ENCODE peak calls at places on chromosome 11, in four cellular contexts. K is Peyer's patch, N is kidney, F is lower leg skin. V is an unnamed sample.

GRCh38 chr11:83801799-83802198 is 515.6 kb upstream of the CCDC90B start:
- DNase-seq in K (no peak), F (no peak), N (no peak), V (no peak)

GRCh38 chr11:27699242-27699925 is 871 bp downstream of the BDNF start:
- DNase-seq in N (no peak), K (no peak), F (no peak), V (no peak)

GRCh38 chr11:11620966-11621880 is 582 bp downstream of the GALNT18 start:
- DNase-seq in F (no peak), K (no peak), N (peak), V (no peak)

GRCh38 chr11:130488187-130489026 is 40.0 kb downstream of the ADAMTS15 start:
- DNase-seq in N (no peak), K (no peak), F (no peak), V (no peak)

GRCh38 chr11:110410638-110411037 is 19.1 kb upstream of the FDX1 start:
- DNase-seq in K (no peak), N (no peak), F (no peak), V (no peak)

GRCh38 chr11:130037058-130037457 is 32.6 kb upstream of the APLP2 start:
- DNase-seq in F (no peak), N (no peak), K (no peak), V (no peak)

GRCh38 chr11:69121021-69121420 is 34.7 kb upstream of the SMIM38 start:
- DNase-seq in N (peak), K (no peak), F (no peak), V (no peak)

GRCh38 chr11:92322225-92322624 is 97.6 kb downstream of the FAT3 start:
- DNase-seq in F (no peak), K (no peak), N (no peak), V (no peak)

GRCh38 chr11:72574534-72575460 is 99.4 kb downstream of the PDE2A start:
- DNase-seq in K (no peak), N (no peak), F (no peak), V (no peak)

GRCh38 chr11:87150936-87151335 is 113.2 kb downstream of the TMEM135 start:
- DNase-seq in F (no peak), N (no peak), K (no peak), V (no peak)

DNA sequence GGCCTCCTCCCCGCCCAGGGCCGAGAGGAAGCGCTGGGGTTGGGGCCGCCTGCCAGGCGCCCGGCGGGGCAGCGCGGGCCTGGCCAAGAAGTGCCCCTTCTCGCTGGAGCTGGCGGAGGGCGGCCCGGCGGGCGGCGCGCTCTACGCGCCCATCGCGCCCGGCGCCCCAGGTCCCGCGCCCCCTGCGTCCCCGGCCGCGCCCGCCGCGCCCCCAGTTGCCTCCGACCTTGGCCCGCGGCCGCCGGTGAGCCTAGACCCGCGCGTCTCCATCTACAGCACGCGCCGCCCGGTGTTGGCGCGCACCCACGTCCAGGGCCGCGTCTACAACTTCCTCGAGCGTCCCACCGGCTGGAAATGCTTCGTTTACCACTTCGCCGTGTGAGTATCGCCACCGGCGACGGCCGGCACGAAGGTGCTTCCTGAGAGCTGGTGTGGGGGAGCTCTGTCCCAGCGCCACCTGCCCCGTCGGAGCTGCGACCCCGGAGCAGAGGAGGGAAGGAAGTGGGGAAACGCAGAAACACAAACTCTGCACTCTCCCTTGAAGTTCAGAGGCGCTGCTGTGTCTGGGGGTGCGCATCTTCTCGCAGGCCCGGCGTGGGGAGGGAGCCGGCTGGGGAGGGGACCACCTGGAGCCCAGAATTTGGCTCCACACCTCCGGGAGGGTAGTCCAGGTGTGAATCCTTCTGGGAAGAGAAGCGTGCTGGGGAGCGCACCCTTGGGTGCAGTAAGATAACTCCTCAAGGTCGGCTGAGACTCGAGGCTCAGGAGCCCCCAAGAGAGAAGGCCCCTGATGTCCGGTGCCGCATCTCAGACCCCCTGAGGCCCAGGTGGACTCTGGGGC is 519 bp downstream of the KCNQ1 start:
- DNase-seq in F (no peak), N (peak), K (no peak), V (peak)
- H3K4me3 ChIP-seq in F (no peak), N (peak), K (peak), V (peak)

GRCh38 chr11:32172771-32173170 is 81.9 kb downstream of the RCN1 start:
- DNase-seq in F (no peak), N (no peak), K (no peak), V (no peak)
- H3K4me3 ChIP-seq in F (no peak), N (peak), K (no peak), V (no peak)

GRCh38 chr11:62124186-62125113 is 639 bp downstream of the INCENP start:
- DNase-seq in K (no peak), N (no peak), F (no peak), V (no peak)

GRCh38 chr11:62125316-62125715 is 1.5 kb downstream of the INCENP start:
- DNase-seq in N (no peak), F (no peak), K (no peak), V (no peak)

GRCh38 chr11:62127426-62127825 is 3.6 kb downstream of the INCENP start:
- DNase-seq in F (no peak), K (no peak), N (no peak), V (no peak)

GRCh38 chr11:62123669-62124185 is at the start of gene INCENP:
- DNase-seq in K (peak), N (peak), F (peak), V (peak)

DNA sequence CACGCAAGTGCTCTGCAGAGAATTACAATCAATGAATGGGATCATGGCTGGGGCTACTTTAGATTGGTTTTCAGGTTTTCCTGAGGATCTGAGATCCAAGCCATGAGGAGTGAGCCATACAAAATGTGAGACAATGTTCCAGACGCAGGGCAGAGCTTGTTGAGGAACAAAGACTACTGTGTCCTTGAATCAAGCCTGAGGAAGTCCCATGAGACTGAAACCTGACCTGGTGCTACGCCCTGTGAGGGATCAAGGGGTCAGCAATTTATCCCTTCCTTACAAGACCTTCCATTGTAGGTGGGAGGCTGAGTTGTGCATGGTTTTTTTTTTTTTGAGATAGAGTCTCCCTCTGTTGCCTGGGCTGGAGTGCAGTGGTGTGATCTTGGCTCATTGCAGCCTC is 2.1 kb downstream of the INCENP start:
- DNase-seq in K (no peak), F (no peak), N (no peak), V (no peak)
- H3K4me3 ChIP-seq in K (no peak), F (no peak), N (no peak), V (no peak)

GRCh38 chr11:116390963-116391362 is 381.8 kb downstream of the BUD13 start:
- DNase-seq in F (no peak), N (no peak), K (no peak), V (no peak)
- H3K4me3 ChIP-seq in F (no peak), N (no peak), K (no peak), V (no peak)

GRCh38 chr11:124123587-124123986 is 8.3 kb downstream of the VWA5A start:
- DNase-seq in K (no peak), F (no peak), N (no peak), V (no peak)
- H3K4me3 ChIP-seq in K (no peak), F (no peak), N (no peak), V (no peak)

GRCh38 chr11:67268684-67269268 is 2.5 kb downstream of the GRK2 start:
- DNase-seq in F (no peak), N (peak), K (no peak), V (peak)
- H3K4me3 ChIP-seq in F (no peak), N (no peak), K (no peak), V (peak)

DNA sequence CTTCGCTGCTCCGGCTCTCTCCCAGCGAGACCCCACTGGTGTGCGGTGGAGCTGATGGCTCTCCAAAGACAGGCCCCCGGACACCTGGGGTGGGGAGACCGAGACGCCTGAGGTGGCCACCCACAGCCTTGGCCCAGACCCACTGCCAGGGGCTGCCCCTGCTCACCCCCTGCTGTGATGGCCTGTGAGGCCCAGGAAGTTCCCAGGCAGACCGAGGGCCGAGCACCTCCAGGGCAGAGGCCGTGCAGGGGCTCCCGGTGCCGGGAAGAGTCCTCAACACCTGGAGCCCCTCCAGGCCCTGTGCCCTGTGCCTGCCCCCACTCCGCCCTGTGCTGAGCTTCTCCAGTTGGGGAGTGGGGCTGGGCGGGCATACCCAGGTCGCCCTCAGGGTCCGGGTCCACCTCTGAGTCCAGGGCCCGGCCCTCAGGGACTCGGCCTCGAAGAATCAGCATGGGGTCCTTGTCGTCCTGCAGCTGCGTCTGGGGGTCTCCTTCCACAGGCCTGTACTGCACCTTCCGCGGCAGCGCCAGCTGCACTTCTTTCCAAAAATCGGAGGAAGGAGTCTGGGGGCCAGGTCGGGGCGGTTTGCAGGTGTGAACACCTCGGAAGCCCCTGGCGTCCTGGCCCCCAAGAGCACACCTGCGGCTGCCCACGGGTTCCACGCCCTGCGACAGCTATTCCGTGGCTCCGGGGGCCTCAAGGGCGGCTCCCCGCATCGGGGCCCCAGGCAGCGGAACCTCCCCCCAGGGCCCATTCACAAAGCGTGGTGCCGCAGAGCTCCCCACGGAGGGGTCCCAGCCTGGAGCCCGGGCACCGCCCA is 8.6 kb downstream of the SIGIRR start:
- DNase-seq in F (no peak), K (no peak), N (peak), V (no peak)
- H3K4me3 ChIP-seq in F (peak), K (peak), N (peak), V (peak)

GRCh38 chr11:59174664-59175033 is 2.7 kb downstream of the DTX4 start:
- DNase-seq in F (no peak), N (no peak), K (no peak), V (no peak)

GRCh38 chr11:59173080-59173963 is 1.4 kb downstream of the DTX4 start:
- DNase-seq in N (peak), F (no peak), K (no peak), V (peak)

GRCh38 chr11:59173964-59174663 is 2.2 kb downstream of the DTX4 start:
- DNase-seq in N (peak), K (no peak), F (no peak), V (no peak)

GRCh38 chr11:59176330-59176729 is 4.4 kb downstream of the DTX4 start:
- DNase-seq in K (no peak), F (no peak), N (no peak), V (no peak)

GRCh38 chr11:59175104-59175503 is 3.2 kb downstream of the DTX4 start:
- DNase-seq in F (no peak), K (no peak), N (no peak), V (no peak)
- H3K4me3 ChIP-seq in F (no peak), K (no peak), N (no peak), V (no peak)

GRCh38 chr11:31932879-31933278 is 121.8 kb upstream of the PAX6 start:
- DNase-seq in K (no peak), F (no peak), N (no peak), V (no peak)

GRCh38 chr11:31921066-31921465 is 109.9 kb upstream of the PAX6 start:
- DNase-seq in F (no peak), N (no peak), K (no peak), V (no peak)

GRCh38 chr11:31922450-31922849 is 111.3 kb upstream of the PAX6 start:
- DNase-seq in F (no peak), N (no peak), K (no peak), V (no peak)

GRCh38 chr11:31927982-31928381 is 116.9 kb upstream of the PAX6 start:
- DNase-seq in K (no peak), F (no peak), N (no peak), V (no peak)

DNA sequence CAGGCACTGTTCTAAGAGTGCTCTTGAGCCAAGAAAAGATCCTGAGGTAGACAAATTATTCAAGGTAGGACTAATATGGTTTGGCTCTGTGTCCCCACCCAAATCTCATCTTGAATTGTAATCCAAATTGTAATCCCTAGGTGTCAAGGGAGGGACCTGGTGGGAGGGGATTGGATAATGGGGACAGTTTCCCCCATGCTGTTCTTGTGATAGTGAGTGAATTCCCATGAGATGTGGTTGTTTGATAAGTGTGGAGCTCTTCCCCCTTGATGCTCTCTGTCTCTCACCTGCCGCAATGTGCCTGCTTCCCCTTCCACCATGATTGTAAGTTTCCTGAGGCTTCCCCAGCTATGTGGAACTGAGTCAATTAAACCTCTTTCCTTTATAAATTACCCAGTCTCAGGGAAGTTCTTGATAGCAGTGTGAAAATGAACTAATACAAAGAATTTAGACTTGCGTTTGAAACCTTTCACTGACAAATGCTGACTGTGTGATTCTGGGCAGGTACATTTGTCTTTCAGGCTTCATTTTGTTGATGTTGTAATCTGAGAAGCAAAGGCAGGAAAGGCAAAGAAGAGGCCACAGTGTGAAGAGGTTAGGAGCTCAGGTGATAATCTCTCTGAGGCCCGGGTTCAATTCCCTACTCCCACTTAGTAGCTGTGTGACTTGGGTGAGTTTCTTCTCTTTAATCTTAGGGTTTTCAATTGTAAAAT is 115.8 kb upstream of the PAX6 start:
- DNase-seq in K (no peak), N (no peak), F (no peak), V (no peak)
- H3K4me3 ChIP-seq in K (no peak), N (no peak), F (no peak), V (no peak)